ENCODE peak calls at places on chromosomes 2 and 18, in eight cellular contexts. A, H, X, K, N, D, E and M are unnamed samples.

GRCh38 chr18:54149078-54149697 is 75.3 kb downstream of the MBD2 start:
- DNase-seq in A (peak; percentile 54), H (peak; percentile 89), X (peak; percentile 77), K (no peak), N (peak; percentile 91), D (no peak), E (no peak), M (no peak)

GRCh38 chr2:26559044-26559405 is 81.1 kb upstream of the OTOF start:
- DNase-seq in A (no peak), H (no peak), X (no peak), K (no peak), N (no peak), D (no peak), E (no peak), M (no peak)

GRCh38 chr18:36441426-36441870 is 143.9 kb downstream of the FHOD3 start:
- DNase-seq in A (no peak), H (no peak), X (no peak), K (no peak), N (no peak), D (no peak), E (no peak), M (no peak)

GRCh38 chr18:48988508-48989303 is 37.9 kb upstream of the SMAD7 start:
- DNase-seq in A (no peak), H (no peak), X (no peak), K (no peak), N (no peak), D (no peak), E (no peak), M (no peak)

GRCh38 chr2:80001704-80002103 is 302.8 kb downstream of the LRRTM1 start:
- DNase-seq in A (no peak), H (no peak), X (peak; percentile 73), K (no peak), N (peak; percentile 65), D (no peak), E (no peak), M (no peak)

GRCh38 chr2:151878655-151879563 is 50.7 kb upstream of the ARL5A start:
- DNase-seq in A (no peak), H (no peak), X (peak; percentile 71), K (no peak), N (no peak), D (no peak), E (no peak), M (no peak)

GRCh38 chr2:206521612-206522011 is 78.3 kb downstream of the ADAM23 start:
- DNase-seq in A (no peak), H (no peak), X (no peak), K (no peak), N (no peak), D (no peak), E (no peak), M (no peak)

GRCh38 chr18:34075963-34076860 is 148.5 kb downstream of the NOL4 start:
- DNase-seq in A (no peak), H (no peak), X (no peak), K (no peak), N (no peak), D (peak; percentile 45), E (no peak), M (no peak)

GRCh38 chr18:74818776-74819175 is 221.1 kb downstream of the ZNF407 start:
- DNase-seq in A (no peak), H (peak; percentile 42), X (peak; percentile 39), K (no peak), N (no peak), D (no peak), E (no peak), M (no peak)

GRCh38 chr18:31700990-31701389 is 16.6 kb upstream of the B4GALT6 start:
- DNase-seq in A (no peak), H (no peak), X (no peak), K (no peak), N (no peak), D (no peak), E (no peak), M (no peak)

GRCh38 chr2:186949716-186950256 is 100.8 kb upstream of the ZSWIM2 start:
- DNase-seq in A (no peak), H (no peak), X (no peak), K (no peak), N (no peak), D (peak; percentile 30), E (no peak), M (no peak)

GRCh38 chr18:80034852-80035406 is 695 bp downstream of the RBFA start:
- DNase-seq in A (no peak), H (peak; percentile 6), X (peak; percentile 40), K (no peak), N (no peak), D (no peak), E (no peak), M (no peak)

GRCh38 chr18:62867521-62867920 is 152.2 kb downstream of the PHLPP1 start:
- DNase-seq in A (no peak), H (no peak), X (no peak), K (no peak), N (no peak), D (no peak), E (no peak), M (no peak)

GRCh38 chr18:42290318-42291307 is 335.6 kb downstream of the PIK3C3 start:
- DNase-seq in A (no peak), H (no peak), X (no peak), K (no peak), N (no peak), D (no peak), E (no peak), M (no peak)

GRCh38 chr2:140416577-140416976 is 1636.4 kb upstream of the NXPH2 start:
- DNase-seq in A (no peak), H (no peak), X (no peak), K (no peak), N (no peak), D (no peak), E (no peak), M (no peak)

GRCh38 chr18:79680100-79680879 is 687 bp downstream of the CTDP1 start:
- DNase-seq in A (no peak), H (peak; percentile 44), X (peak; percentile 78), K (no peak), N (peak; percentile 49), D (no peak), E (no peak), M (no peak)

GRCh38 chr2:173860082-173860481 is 105.1 kb downstream of the SP3 start:
- DNase-seq in A (no peak), H (no peak), X (no peak), K (no peak), N (no peak), D (no peak), E (no peak), M (no peak)

GRCh38 chr2:196268538-196269338 is 97.4 kb upstream of the STK17B start:
- DNase-seq in A (no peak), H (no peak), X (peak; percentile 81), K (no peak), N (peak; percentile 68), D (no peak), E (no peak), M (peak; percentile 78)

GRCh38 chr2:168159754-168160585 is 87.4 kb downstream of the STK39 start:
- DNase-seq in A (no peak), H (no peak), X (no peak), K (no peak), N (peak; percentile 58), D (no peak), E (no peak), M (no peak)

GRCh38 chr2:68977453-68977852 is 3.0 kb downstream of the GKN1 start:
- DNase-seq in A (no peak), H (no peak), X (no peak), K (no peak), N (no peak), D (no peak), E (no peak), M (no peak)

GRCh38 chr2:2635025-2635528 is 304.0 kb upstream of the MYT1L start:
- DNase-seq in A (no peak), H (no peak), X (no peak), K (no peak), N (no peak), D (no peak), E (no peak), M (no peak)

GRCh38 chr18:79625195-79625923 is 54.2 kb upstream of the CTDP1 start:
- DNase-seq in A (no peak), H (no peak), X (no peak), K (no peak), N (no peak), D (no peak), E (no peak), M (peak; percentile 81)

GRCh38 chr2:231671617-231672350 is 36.5 kb upstream of the PTMA start:
- DNase-seq in A (no peak), H (no peak), X (no peak), K (no peak), N (no peak), D (no peak), E (no peak), M (peak; percentile 81)

GRCh38 chr2:9392895-9393757 is 30.2 kb downstream of the ITGB1BP1 start:
- DNase-seq in A (no peak), H (no peak), X (no peak), K (no peak), N (peak; percentile 37), D (no peak), E (no peak), M (no peak)

GRCh38 chr18:12443631-12444030 is 35.9 kb downstream of the PRELID3A start:
- DNase-seq in A (no peak), H (no peak), X (no peak), K (no peak), N (no peak), D (no peak), E (no peak), M (no peak)